ENCODE peak calls at places on chromosomes 11 and 22, in eight cellular contexts. C is testis, N is AG04449, F is chondrocyte, T is astrocyte, P is AG09309, D is lower lobe of right lung, U is MCF 10A. Q is an unnamed sample.
A peak's percentile ranks its signal among the peaks of the same experiment; 100 is the strongest.

GRCh38 chr11:124294697-124295096 is 19.1 kb downstream of the OR8D1 start:
- DNase-seq in C (no peak), N (no peak), F (no peak), T (no peak), P (no peak), D (no peak), U (no peak), Q (no peak)

GRCh38 chr11:47257518-47258316 is at the start of gene NR1H3:
- DNase-seq in C (peak; percentile 72), N (no peak), F (peak; percentile 76), T (peak; percentile 53), P (no peak), D (peak; percentile 87), U (peak; percentile 88), Q (peak; percentile 56)

GRCh38 chr22:31244044-31244942 is 32.2 kb downstream of the LIMK2 start:
- DNase-seq in C (no peak), N (peak; percentile 72), F (peak; percentile 96), T (peak; percentile 97), P (no peak), D (no peak), U (peak; percentile 60), Q (peak; percentile 83)

GRCh38 chr11:35305670-35306382 is 113.5 kb downstream of the SLC1A2 start:
- DNase-seq in C (no peak), N (no peak), F (no peak), T (no peak), P (no peak), D (no peak), U (peak; percentile 61), Q (peak; percentile 39)

GRCh38 chr11:114132427-114132826 is 72.9 kb downstream of the ZBTB16 start:
- DNase-seq in C (no peak), N (no peak), F (no peak), T (no peak), P (peak; percentile 16), D (no peak), U (no peak), Q (no peak)

GRCh38 chr22:19615001-19615461 is 90.8 kb upstream of the CLDN5 start:
- DNase-seq in C (no peak), N (no peak), F (peak; percentile 80), T (no peak), P (no peak), D (no peak), U (no peak), Q (no peak)

GRCh38 chr11:117186431-117186761 is 7.9 kb downstream of the SIDT2 start:
- DNase-seq in C (no peak), N (no peak), F (peak; percentile 35), T (no peak), P (no peak), D (peak; percentile 20), U (no peak), Q (no peak)

GRCh38 chr11:47731466-47731865 is 16.3 kb upstream of the AGBL2 start:
- DNase-seq in C (no peak), N (no peak), F (no peak), T (no peak), P (no peak), D (no peak), U (no peak), Q (no peak)

GRCh38 chr11:116895053-116895757 is 57.8 kb upstream of the APOA1 start:
- DNase-seq in C (no peak), N (no peak), F (no peak), T (no peak), P (no peak), D (peak; percentile 50), U (no peak), Q (no peak)

GRCh38 chr11:64321533-64321932 is 3.6 kb downstream of the PRDX5 start:
- DNase-seq in C (no peak), N (no peak), F (peak; percentile 56), T (peak; percentile 68), P (no peak), D (peak; percentile 77), U (peak; percentile 88), Q (peak; percentile 13)

GRCh38 chr11:33610903-33611302 is 89.7 kb downstream of the C11orf91 start:
- DNase-seq in C (no peak), N (no peak), F (no peak), T (no peak), P (no peak), D (no peak), U (no peak), Q (no peak)

GRCh38 chr11:74141274-74141695 is 29.5 kb downstream of the C2CD3 start:
- DNase-seq in C (no peak), N (no peak), F (no peak), T (peak; percentile 80), P (no peak), D (no peak), U (peak; percentile 52), Q (peak; percentile 37)

GRCh38 chr11:129973068-129973467 is 29.6 kb downstream of the PRDM10 start:
- DNase-seq in C (no peak), N (no peak), F (no peak), T (no peak), P (no peak), D (no peak), U (no peak), Q (no peak)
- TF ChIP-seq CTCF in C (no peak), N (no peak), F (no peak), T (no peak), P (no peak), D (no peak), U (no peak), Q (no peak)

DNA sequence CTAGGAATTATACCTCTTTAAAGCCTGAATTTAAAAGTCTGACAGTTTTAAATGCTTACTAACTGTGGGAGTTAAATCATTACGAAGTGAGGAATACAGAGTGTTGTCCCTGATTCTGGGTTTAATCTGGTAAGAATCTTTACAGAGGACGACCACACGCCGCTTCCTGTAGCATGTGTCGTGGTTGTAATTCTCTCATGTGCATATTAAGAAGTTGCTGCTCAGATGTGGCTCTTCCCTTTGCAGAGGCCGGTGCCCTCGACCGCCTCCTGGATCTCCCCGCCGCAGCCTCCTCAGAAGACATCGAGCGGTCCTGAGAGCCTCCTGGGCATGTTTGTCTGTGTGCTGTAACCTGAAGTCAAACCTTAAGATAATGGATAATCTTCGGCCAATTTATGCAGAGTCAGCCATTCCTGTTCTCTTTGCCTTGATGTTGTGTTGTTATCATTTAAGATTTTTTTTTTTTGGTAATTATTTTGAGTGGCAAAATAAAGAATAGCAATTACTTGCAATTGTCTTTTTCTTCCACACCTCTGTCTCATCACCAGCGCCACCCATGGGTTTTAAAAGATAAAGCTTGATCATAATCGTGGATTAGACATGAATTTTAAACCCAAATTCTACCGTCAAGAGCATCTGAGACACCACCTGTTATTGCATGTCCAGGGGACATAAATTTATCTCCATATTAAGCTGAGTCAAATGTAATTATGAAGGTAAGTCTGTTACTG is 6.5 kb downstream of the GAL start:
- DNase-seq in C (no peak), N (no peak), F (no peak), T (no peak), P (no peak), D (no peak), U (peak; percentile 13), Q (no peak)
- TF ChIP-seq CTCF in C (no peak), N (no peak), F (peak; percentile 43), T (no peak), P (no peak), D (no peak), U (no peak), Q (peak; percentile 24)

DNA sequence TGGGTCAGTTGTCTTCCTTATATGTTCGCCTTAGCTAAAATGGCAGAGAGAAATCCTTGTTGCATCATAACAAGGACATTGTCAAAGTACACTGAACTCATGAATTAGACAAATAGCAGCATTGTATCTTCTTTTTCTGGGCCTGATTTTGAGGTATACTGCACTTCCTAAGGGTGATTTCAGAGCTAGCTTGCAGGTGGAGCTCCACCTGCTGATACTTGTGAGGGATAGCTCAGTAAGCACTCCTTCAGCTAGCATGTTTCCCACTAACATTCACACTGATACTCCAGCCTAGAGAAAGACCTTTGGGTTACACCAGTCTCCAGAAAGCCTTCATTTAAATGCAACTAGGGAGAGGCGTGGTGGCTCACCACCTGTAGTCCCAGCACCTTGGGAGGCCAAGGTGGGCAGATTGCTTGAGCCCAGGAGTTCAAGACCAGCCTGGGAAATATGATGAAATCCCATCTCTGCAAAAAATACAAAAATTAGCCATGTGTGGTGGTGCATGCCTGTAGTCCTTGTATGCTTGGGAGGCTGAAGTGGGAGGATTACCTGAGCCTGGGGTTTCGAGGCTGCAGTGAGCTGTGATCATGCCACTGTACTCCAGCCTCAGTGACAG is 29.8 kb downstream of the JAM3 start:
- DNase-seq in C (no peak), N (no peak), F (no peak), T (no peak), P (no peak), D (no peak), U (peak; percentile 14), Q (no peak)
- TF ChIP-seq CTCF in C (no peak), N (no peak), F (peak; percentile 54), T (no peak), P (peak; percentile 13), D (no peak), U (peak; percentile 41), Q (no peak)

GRCh38 chr11:1054143-1055108 is 17.9 kb upstream of the MUC6 start:
- DNase-seq in C (no peak), N (no peak), F (no peak), T (no peak), P (no peak), D (peak; percentile 46), U (no peak), Q (peak; percentile 66)
- TF ChIP-seq CTCF in C (no peak), N (no peak), F (no peak), T (no peak), P (no peak), D (no peak), U (no peak), Q (no peak)

Q was measured in AG10803.